ENCODE peak calls at places on chromosomes 12 and 14, in four cellular contexts. One of them, this sample, is unnamed.

GRCh38 chr12:88418856-88419497 is 161.3 kb downstream of the KITLG start:
- DNase-seq in GM12878: no peak
- DNase-seq in GM12892: no peak
- DNase-seq in SK-N-SH: no peak
- DNase-seq in this sample: no peak

GRCh38 chr12:119061208-119061796 is 80.0 kb downstream of the SRRM4 start:
- DNase-seq in GM12878: no peak
- DNase-seq in GM12892: no peak
- DNase-seq in SK-N-SH: no peak
- DNase-seq in this sample: no peak

GRCh38 chr12:13941258-13942249 is 39.8 kb downstream of the GRIN2B start:
- DNase-seq in GM12892: no peak
- DNase-seq in SK-N-SH: peak
- DNase-seq in GM12878: no peak
- DNase-seq in this sample: peak

GRCh38 chr12:16189849-16190248 is 87.6 kb downstream of the SLC15A5 start:
- DNase-seq in GM12892: no peak
- DNase-seq in GM12878: no peak
- DNase-seq in SK-N-SH: no peak
- DNase-seq in this sample: no peak

GRCh38 chr12:72815421-72815820 is 543.3 kb downstream of the TRHDE start:
- DNase-seq in GM12878: no peak
- DNase-seq in SK-N-SH: no peak
- DNase-seq in GM12892: no peak
- DNase-seq in this sample: no peak

GRCh38 chr14:72830786-72831583 is 62.9 kb downstream of the DPF3 start:
- DNase-seq in GM12892: no peak
- DNase-seq in GM12878: no peak
- DNase-seq in SK-N-SH: no peak
- DNase-seq in this sample: no peak

GRCh38 chr14:32370720-32371119 is 41.6 kb downstream of the AKAP6 start:
- DNase-seq in GM12892: no peak
- DNase-seq in GM12878: no peak
- DNase-seq in SK-N-SH: no peak
- DNase-seq in this sample: no peak

GRCh38 chr12:121284551-121285390 is 11.7 kb downstream of the CAMKK2 start:
- DNase-seq in GM12892: no peak
- DNase-seq in SK-N-SH: no peak
- DNase-seq in GM12878: no peak
- DNase-seq in this sample: no peak

GRCh38 chr14:36519431-36520321 is at the start of gene NKX2-1:
- DNase-seq in GM12892: no peak
- DNase-seq in SK-N-SH: peak
- DNase-seq in GM12878: no peak
- DNase-seq in this sample: no peak

GRCh38 chr12:131087991-131088700 is 134.4 kb downstream of the ADGRD1 start:
- DNase-seq in GM12878: no peak
- DNase-seq in GM12892: no peak
- DNase-seq in SK-N-SH: no peak
- DNase-seq in this sample: no peak

GRCh38 chr12:2640709-2641108 is 154.1 kb upstream of the FKBP4 start:
- DNase-seq in SK-N-SH: no peak
- DNase-seq in GM12892: no peak
- DNase-seq in GM12878: no peak
- DNase-seq in this sample: no peak

GRCh38 chr14:53979141-53979673 is 22.6 kb upstream of the BMP4 start:
- DNase-seq in SK-N-SH: no peak
- DNase-seq in GM12878: no peak
- DNase-seq in GM12892: no peak
- DNase-seq in this sample: no peak

GRCh38 chr14:97177016-97177415 is 379.8 kb downstream of the VRK1 start:
- DNase-seq in SK-N-SH: peak
- DNase-seq in GM12878: no peak
- DNase-seq in GM12892: no peak
- DNase-seq in this sample: no peak

GRCh38 chr12:65634626-65635331 is 189.5 kb upstream of the HMGA2 start:
- DNase-seq in GM12892: no peak
- DNase-seq in GM12878: no peak
- DNase-seq in SK-N-SH: no peak
- DNase-seq in this sample: no peak

GRCh38 chr14:99909500-99910064 is 116.4 kb downstream of the EML1 start:
- DNase-seq in GM12878: no peak
- DNase-seq in GM12892: no peak
- DNase-seq in SK-N-SH: no peak
- DNase-seq in this sample: no peak

GRCh38 chr12:76152161-76152807 is 67.8 kb upstream of the NAP1L1 start:
- DNase-seq in GM12892: peak
- DNase-seq in GM12878: peak
- DNase-seq in SK-N-SH: no peak
- DNase-seq in this sample: peak

GRCh38 chr14:80356413-80356812 is 145.1 kb upstream of the DIO2 start:
- DNase-seq in GM12892: no peak
- DNase-seq in SK-N-SH: peak
- DNase-seq in GM12878: no peak
- DNase-seq in this sample: no peak

GRCh38 chr12:6443361-6443983 is 1.3 kb upstream of the CD27 start:
- DNase-seq in GM12892: no peak
- DNase-seq in GM12878: no peak
- DNase-seq in SK-N-SH: no peak
- DNase-seq in this sample: no peak

GRCh38 chr12:6230321-6231110 is 30.3 kb downstream of the CD9 start:
- DNase-seq in GM12892: peak
- DNase-seq in GM12878: peak
- DNase-seq in SK-N-SH: no peak
- DNase-seq in this sample: peak

GRCh38 chr12:6843118-6843902 is 2.6 kb downstream of the GNB3 start:
- DNase-seq in SK-N-SH: peak
- DNase-seq in GM12892: no peak
- DNase-seq in GM12878: no peak
- DNase-seq in this sample: no peak

GRCh38 chr14:101529079-101529478 is 32.2 kb upstream of the DIO3 start:
- DNase-seq in SK-N-SH: no peak
- DNase-seq in GM12892: no peak
- DNase-seq in GM12878: no peak
- DNase-seq in this sample: no peak

GRCh38 chr14:90344920-90345557 is 13.3 kb upstream of the NRDE2 start:
- DNase-seq in GM12878: no peak
- DNase-seq in SK-N-SH: no peak
- DNase-seq in GM12892: no peak
- DNase-seq in this sample: no peak

GRCh38 chr14:45249847-45250575 is 3.0 kb downstream of the MIS18BP1 start:
- DNase-seq in GM12878: no peak
- DNase-seq in SK-N-SH: no peak
- DNase-seq in GM12892: no peak
- DNase-seq in this sample: no peak

GRCh38 chr12:93972411-93973208 is 175.8 kb upstream of the PLXNC1 start:
- DNase-seq in GM12892: no peak
- DNase-seq in SK-N-SH: no peak
- DNase-seq in GM12878: no peak
- DNase-seq in this sample: no peak

GRCh38 chr14:70320294-70320693 is 39.2 kb downstream of the COX16 start:
- DNase-seq in SK-N-SH: no peak
- DNase-seq in GM12878: no peak
- DNase-seq in GM12892: no peak
- DNase-seq in this sample: no peak

GRCh38 chr14:80862983-80863382 is 78.6 kb downstream of the CEP128 start:
- DNase-seq in SK-N-SH: no peak
- DNase-seq in GM12892: no peak
- DNase-seq in GM12878: no peak
- DNase-seq in this sample: no peak

GRCh38 chr12:100268835-100269564 is 2.0 kb downstream of the SCYL2 start:
- DNase-seq in GM12878: no peak
- DNase-seq in GM12892: no peak
- DNase-seq in SK-N-SH: no peak
- DNase-seq in this sample: no peak

GRCh38 chr12:108805136-108805535 is 52.2 kb downstream of the SSH1 start:
- DNase-seq in GM12878: no peak
- DNase-seq in GM12892: no peak
- DNase-seq in SK-N-SH: no peak
- DNase-seq in this sample: no peak

GRCh38 chr12:83505586-83505985 is 818.9 kb downstream of the TMTC2 start:
- DNase-seq in GM12892: no peak
- DNase-seq in SK-N-SH: no peak
- DNase-seq in GM12878: no peak
- DNase-seq in this sample: no peak

GRCh38 chr14:99792551-99793212 is 531 bp upstream of the EML1 start:
- DNase-seq in GM12878: no peak
- DNase-seq in GM12892: no peak
- DNase-seq in SK-N-SH: no peak
- DNase-seq in this sample: no peak

GRCh38 chr12:42571327-42572009 is 18.1 kb downstream of the PRICKLE1 start:
- DNase-seq in SK-N-SH: no peak
- DNase-seq in GM12892: no peak
- DNase-seq in GM12878: no peak
- DNase-seq in this sample: no peak

GRCh38 chr12:42370013-42370412 is 44.0 kb downstream of the PPHLN1 start:
- DNase-seq in GM12878: no peak
- DNase-seq in SK-N-SH: no peak
- DNase-seq in GM12892: no peak
- DNase-seq in this sample: no peak

GRCh38 chr12:68780731-68781130 is 27.2 kb upstream of the MDM2 start:
- DNase-seq in GM12878: no peak
- DNase-seq in SK-N-SH: no peak
- DNase-seq in GM12892: no peak
- DNase-seq in this sample: no peak

GRCh38 chr14:68813318-68813838 is 20.5 kb upstream of the ZFP36L1 start:
- DNase-seq in GM12878: no peak
- DNase-seq in GM12892: no peak
- DNase-seq in SK-N-SH: no peak
- DNase-seq in this sample: no peak

GRCh38 chr14:51442513-51443175 is 202.6 kb downstream of the TMX1 start:
- DNase-seq in SK-N-SH: no peak
- DNase-seq in GM12892: no peak
- DNase-seq in GM12878: no peak
- DNase-seq in this sample: no peak

GRCh38 chr14:73273799-73274198 is 36.5 kb downstream of the PAPLN start:
- DNase-seq in GM12878: no peak
- DNase-seq in GM12892: no peak
- DNase-seq in SK-N-SH: no peak
- DNase-seq in this sample: no peak

GRCh38 chr12:53235742-53236442 is 3.9 kb upstream of the RARG start:
- DNase-seq in SK-N-SH: no peak
- DNase-seq in GM12878: no peak
- DNase-seq in GM12892: no peak
- DNase-seq in this sample: no peak

GRCh38 chr14:73231874-73232851 is 5.1 kb upstream of the PAPLN start:
- DNase-seq in GM12892: no peak
- DNase-seq in SK-N-SH: peak
- DNase-seq in GM12878: no peak
- DNase-seq in this sample: no peak

GRCh38 chr12:27176765-27177164 is 67.3 kb upstream of the STK38L start:
- DNase-seq in GM12878: no peak
- DNase-seq in SK-N-SH: no peak
- DNase-seq in GM12892: no peak
- DNase-seq in this sample: no peak

GRCh38 chr12:42180990-42181611 is 36.4 kb upstream of the GXYLT1 start:
- DNase-seq in SK-N-SH: no peak
- DNase-seq in GM12892: no peak
- DNase-seq in GM12878: no peak
- DNase-seq in this sample: no peak

DNA sequence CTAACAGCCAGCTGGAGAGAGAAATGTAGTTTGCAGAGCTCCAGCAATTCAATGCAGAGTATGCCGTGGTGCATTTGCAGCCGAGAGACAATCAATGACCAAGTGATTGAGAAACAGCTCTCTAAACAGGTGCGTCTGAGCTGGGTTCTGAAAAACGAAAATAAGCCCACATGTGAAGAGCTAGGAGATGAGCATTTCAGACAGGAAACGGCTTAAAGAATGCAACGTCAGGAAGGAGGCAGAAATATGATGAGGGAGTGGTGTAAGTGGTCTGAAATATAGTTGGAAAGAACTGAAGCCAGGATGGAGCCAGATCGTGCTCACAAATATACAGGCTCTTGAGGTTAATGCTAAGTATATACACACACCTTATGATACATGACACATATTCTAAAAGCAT is 2.5 kb upstream of the GARIN2 start:
- DNase-seq in SK-N-SH: no peak
- DNase-seq in GM12878: no peak
- DNase-seq in GM12892: no peak
- DNase-seq in this sample: no peak
- TF ChIP-seq TAF1 in SK-N-SH: no peak
- TF ChIP-seq TAF1 in GM12878: no peak
- TF ChIP-seq TAF1 in GM12892: no peak
- TF ChIP-seq TAF1 in this sample: no peak

GRCh38 chr14:75861161-75861621 is 120.6 kb downstream of the TGFB3 start:
- DNase-seq in SK-N-SH: no peak
- DNase-seq in GM12878: no peak
- DNase-seq in GM12892: no peak
- DNase-seq in this sample: no peak
- TF ChIP-seq POLR2AphosphoS5 in SK-N-SH: no peak
- TF ChIP-seq POLR2AphosphoS5 in GM12878: no peak
- TF ChIP-seq POLR2AphosphoS5 in GM12892: no peak
- TF ChIP-seq POLR2AphosphoS5 in this sample: no peak

GRCh38 chr12:115979351-115979750 is 298.1 kb downstream of the MED13L start:
- DNase-seq in SK-N-SH: no peak
- DNase-seq in GM12878: no peak
- DNase-seq in GM12892: no peak
- DNase-seq in this sample: no peak

GRCh38 chr12:115975411-115975810 is 302.1 kb downstream of the MED13L start:
- DNase-seq in GM12878: no peak
- DNase-seq in GM12892: no peak
- DNase-seq in SK-N-SH: no peak
- DNase-seq in this sample: no peak

GRCh38 chr12:115980339-115980738 is 297.2 kb downstream of the MED13L start:
- DNase-seq in GM12878: no peak
- DNase-seq in SK-N-SH: no peak
- DNase-seq in GM12892: no peak
- DNase-seq in this sample: no peak

GRCh38 chr12:115983226-115983798 is 294.2 kb downstream of the MED13L start:
- DNase-seq in GM12892: no peak
- DNase-seq in GM12878: no peak
- DNase-seq in SK-N-SH: no peak
- DNase-seq in this sample: no peak

DNA sequence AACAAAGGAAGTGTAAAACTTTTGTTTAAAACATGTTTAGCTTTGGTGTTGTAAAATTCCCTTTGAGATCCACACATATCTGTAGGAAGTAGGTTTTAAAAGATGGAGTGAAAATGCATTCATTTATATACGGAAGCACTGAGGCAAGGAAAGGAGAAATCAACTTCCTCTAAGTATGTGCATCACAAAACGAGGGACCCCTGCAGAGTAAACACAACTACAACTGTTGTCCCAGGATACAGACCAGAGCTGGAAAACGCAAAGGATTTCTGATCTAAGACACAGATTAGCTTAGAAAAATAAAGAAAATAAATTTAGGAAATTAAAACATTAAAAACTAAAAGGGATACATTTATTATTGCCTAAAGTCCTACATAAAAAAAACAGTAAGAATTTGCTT is 297.6 kb downstream of the MED13L start:
- DNase-seq in SK-N-SH: no peak
- DNase-seq in GM12878: no peak
- DNase-seq in GM12892: no peak
- DNase-seq in this sample: no peak
- TF ChIP-seq TAF1 in SK-N-SH: no peak
- TF ChIP-seq TAF1 in GM12878: no peak
- TF ChIP-seq TAF1 in GM12892: no peak
- TF ChIP-seq TAF1 in this sample: no peak

GRCh38 chr12:47808049-47808448 is 11.7 kb downstream of the HDAC7 start:
- DNase-seq in GM12892: peak
- DNase-seq in GM12878: peak
- DNase-seq in SK-N-SH: peak
- DNase-seq in this sample: no peak
- TF ChIP-seq POLR2AphosphoS5 in GM12892: no peak
- TF ChIP-seq POLR2AphosphoS5 in GM12878: no peak
- TF ChIP-seq POLR2AphosphoS5 in SK-N-SH: no peak
- TF ChIP-seq POLR2AphosphoS5 in this sample: no peak

This sample was measured in GM12891.